ENCODE peak calls at places on chromosomes 2 and 18, in ten cellular contexts. S is endodermal cell, R is mesenchymal stem cell, P is GM23338, I is sigmoid colon, Q is kidney epithelial cell, Z is aorta, A is ovary, G is heart left ventricle, K is stomach. C is an unnamed sample.

GRCh38 chr2:121049921-121050585 is 234.9 kb downstream of the TFCP2L1 start:
- DNase-seq in S (no peak), R (no peak), P (no peak), I (no peak), Q (no peak), Z (no peak), A (no peak), G (no peak), K (no peak), C (no peak)

GRCh38 chr2:229089806-229090205 is 181.3 kb downstream of the PID1 start:
- DNase-seq in S (no peak), R (no peak), P (no peak), I (no peak), Q (no peak), Z (no peak), A (no peak), G (no peak), K (no peak), C (no peak)

GRCh38 chr2:168429988-168430387 is 26.1 kb upstream of the CERS6 start:
- DNase-seq in S (no peak), R (no peak), P (no peak), I (no peak), Q (no peak), Z (no peak), A (no peak), G (no peak), K (no peak), C (no peak)

GRCh38 chr18:56191334-56191733 is 447.1 kb downstream of the TXNL1 start:
- DNase-seq in S (no peak), R (no peak), P (no peak), I (no peak), Q (no peak), Z (no peak), A (no peak), G (no peak), K (no peak), C (no peak)

GRCh38 chr18:36830141-36830495 is 1.2 kb downstream of the KIAA1328 start:
- DNase-seq in S (no peak), R (no peak), P (no peak), I (no peak), Q (no peak), Z (no peak), A (no peak), G (no peak), K (no peak), C (no peak)

GRCh38 chr18:6219116-6219717 is 195.5 kb downstream of the L3MBTL4 start:
- DNase-seq in S (peak; percentile 89), R (peak; percentile 42), P (peak; percentile 88), I (no peak), Q (peak; percentile 2), Z (no peak), A (no peak), G (no peak), K (no peak), C (peak; percentile 43)

GRCh38 chr2:201777043-201777442 is 3.7 kb downstream of the ALS2 start:
- DNase-seq in S (no peak), R (peak; percentile 28), P (peak; percentile 29), I (no peak), Q (no peak), Z (no peak), A (no peak), G (no peak), K (no peak), C (no peak)

GRCh38 chr18:22694954-22695353 is 238.2 kb upstream of the RBBP8 start:
- DNase-seq in S (peak; percentile 72), R (peak; percentile 97), P (peak; percentile 10), I (peak; percentile 73), Q (no peak), Z (peak; percentile 79), A (peak; percentile 70), G (peak; percentile 22), K (no peak), C (peak; percentile 81)

GRCh38 chr2:235990344-235990743 is 177.8 kb downstream of the GBX2 start:
- DNase-seq in S (no peak), R (no peak), P (no peak), I (no peak), Q (no peak), Z (no peak), A (no peak), G (peak; percentile 51), K (peak; percentile 53), C (no peak)

GRCh38 chr2:43209204-43209717 is 17.1 kb downstream of the ZFP36L2 start:
- DNase-seq in S (no peak), R (no peak), P (no peak), I (no peak), Q (no peak), Z (no peak), A (no peak), G (no peak), K (no peak), C (no peak)

GRCh38 chr18:49861659-49862058 is 48.3 kb upstream of the ACAA2 start:
- DNase-seq in S (no peak), R (no peak), P (peak; percentile 12), I (no peak), Q (no peak), Z (no peak), A (no peak), G (no peak), K (no peak), C (no peak)

DNA sequence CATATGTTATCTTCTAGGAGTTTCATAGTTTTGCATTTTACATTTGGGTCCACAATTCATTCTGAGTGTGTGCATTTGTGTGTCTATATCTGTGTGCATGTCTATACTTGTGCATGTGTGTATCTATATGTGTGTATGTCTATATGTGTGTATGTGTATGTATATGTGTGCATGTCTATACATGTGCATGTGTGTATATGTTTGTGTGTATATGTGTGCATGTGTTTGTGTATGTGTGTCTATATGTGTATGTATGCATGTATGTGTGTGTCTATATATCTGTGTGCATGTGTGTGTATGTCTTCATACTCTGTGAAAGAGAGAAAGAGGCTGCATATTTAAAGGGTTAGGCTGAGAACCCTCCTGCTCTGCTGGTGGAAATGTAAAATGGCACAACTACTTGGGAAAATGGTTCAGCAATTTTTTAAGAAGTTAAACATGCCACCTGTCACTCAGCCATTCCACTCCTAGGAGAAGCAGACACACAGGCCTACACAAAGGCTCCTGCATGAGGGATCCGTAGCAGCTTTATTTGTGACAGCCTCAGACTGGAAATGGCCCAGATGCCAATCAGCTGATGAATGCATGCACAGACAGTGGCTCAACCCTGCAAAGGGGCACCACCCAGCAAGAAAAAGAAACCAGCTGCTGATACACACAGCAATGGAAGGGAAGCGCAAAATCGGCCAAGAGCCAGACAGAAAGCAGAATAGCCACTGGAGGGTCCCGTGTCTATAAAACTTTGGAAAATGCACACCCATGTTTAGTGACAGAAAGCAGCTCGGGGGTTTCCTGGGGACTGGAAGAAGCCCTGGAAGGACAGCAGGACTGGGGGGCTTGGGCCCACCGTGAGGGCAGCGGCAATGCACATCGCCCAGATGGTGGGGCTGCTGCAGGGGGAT is 146.8 kb downstream of the SEPTIN10 start:
- DNase-seq in S (peak; percentile 31), R (peak; percentile 73), P (no peak), I (peak; percentile 19), Q (peak; percentile 74), Z (no peak), A (no peak), G (no peak), K (no peak), C (no peak)
- H3K4me3 ChIP-seq in S (no peak overlapping the region), R (no peak overlapping the region), P (no peak overlapping the region), I (no peak overlapping the region), Q (no peak overlapping the region), Z (no peak overlapping the region), A (no peak overlapping the region), G (no peak overlapping the region), K (no peak overlapping the region), C (no peak overlapping the region)

GRCh38 chr2:239756392-239757153 is 268.6 kb downstream of the NDUFA10 start:
- DNase-seq in S (no peak), R (peak; percentile 2), P (no peak), I (no peak), Q (no peak), Z (no peak), A (no peak), G (no peak), K (no peak), C (no peak)
- H3K27me3 ChIP-seq in S (no peaks in the 10 kb centered on the region), R (no peaks in the 10 kb centered on the region), P (no peaks in the 10 kb centered on the region), I (no peaks in the 10 kb centered on the region), Q (no peaks in the 10 kb centered on the region), Z (no peaks in the 10 kb centered on the region), A (no peaks in the 10 kb centered on the region), G (peaks cover 5% of the 10 kb centered on the region), K (no peaks in the 10 kb centered on the region), C (no peaks in the 10 kb centered on the region)

GRCh38 chr2:109130726-109130995 is 1.7 kb downstream of the SH3RF3 start:
- DNase-seq in S (no peak), R (no peak), P (no peak), I (no peak), Q (no peak), Z (no peak), A (no peak), G (no peak), K (no peak), C (no peak)
- H3K4me3 ChIP-seq in S (no peak overlapping the region), R (peak overlapping the region; percentile 91), P (no peak overlapping the region), I (peak overlapping the region; percentile 76), Q (no peak overlapping the region), Z (peak overlapping the region; percentile 81), A (peak overlapping the region; percentile 52), G (peak overlapping the region; percentile 68), K (peak overlapping the region; percentile 53), C (peak overlapping the region; percentile 93)

GRCh38 chr2:144514731-144515424 is 5.0 kb downstream of the ZEB2 start:
- DNase-seq in S (no peak), R (no peak), P (peak; percentile 23), I (no peak), Q (no peak), Z (no peak), A (no peak), G (no peak), K (no peak), C (no peak)

GRCh38 chr2:144513388-144514100 is 6.4 kb downstream of the ZEB2 start:
- DNase-seq in S (peak; percentile 64), R (peak; percentile 84), P (peak; percentile 68), I (no peak), Q (peak; percentile 35), Z (no peak), A (peak; percentile 55), G (no peak), K (no peak), C (no peak)

GRCh38 chr2:144515694-144516416 is 4.1 kb downstream of the ZEB2 start:
- DNase-seq in S (peak; percentile 73), R (peak; percentile 64), P (peak; percentile 75), I (no peak), Q (no peak), Z (peak; percentile 73), A (peak; percentile 74), G (peak; percentile 53), K (no peak), C (no peak)

GRCh38 chr2:144516417-144516980 is 3.4 kb downstream of the ZEB2 start:
- DNase-seq in S (peak; percentile 76), R (no peak), P (peak; percentile 56), I (no peak), Q (no peak), Z (peak; percentile 62), A (peak; percentile 51), G (peak; percentile 39), K (no peak), C (no peak)

DNA sequence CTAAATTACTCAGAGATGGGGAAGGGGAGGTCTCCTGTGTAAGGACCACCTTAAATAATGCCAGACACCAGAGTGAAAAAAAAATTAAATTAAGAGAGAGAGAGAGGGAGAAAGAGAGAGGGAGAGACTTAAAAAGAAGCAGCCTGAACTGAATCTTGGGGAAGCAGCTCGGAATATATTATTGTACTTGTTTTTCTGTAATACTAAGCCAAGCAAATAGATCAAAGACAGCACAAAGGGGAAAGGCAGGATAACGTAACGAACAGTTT is 4.6 kb downstream of the ZEB2 start:
- DNase-seq in S (no peak), R (no peak), P (no peak), I (no peak), Q (no peak), Z (no peak), A (no peak), G (no peak), K (no peak), C (no peak)
- H3K27me3 ChIP-seq in S (peaks cover 95% of the 10 kb centered on the region), R (no peaks in the 10 kb centered on the region), P (peaks cover 95% of the 10 kb centered on the region), I (peaks cover 63% of the 10 kb centered on the region), Q (no peaks in the 10 kb centered on the region), Z (no peaks in the 10 kb centered on the region), A (no peaks in the 10 kb centered on the region), G (no peaks in the 10 kb centered on the region), K (peaks cover 52% of the 10 kb centered on the region), C (no peaks in the 10 kb centered on the region)